ENCODE peak calls at places on chromosomes 2 and 18, in five cellular contexts. F is right lobe of liver, E is epithelial cell of esophagus, Y is fibroblast of mammary gland, T is A549. J is an unnamed sample.

GRCh38 chr18:33467531-33467930 is 27.0 kb upstream of the CCDC178 start:
- DNase-seq in F (no peak), E (peak), Y (peak), T (no peak), J (no peak)

GRCh38 chr2:61065706-61066688 is at the start of gene SANBR:
- DNase-seq in F (peak), E (peak), Y (peak), T (peak), J (peak)

GRCh38 chr18:30578707-30579106 is 463.8 kb downstream of the DSC3 start:
- DNase-seq in F (no peak), E (no peak), Y (no peak), T (no peak), J (no peak)

GRCh38 chr18:44396550-44396949 is 284.1 kb upstream of the SETBP1 start:
- DNase-seq in F (no peak), E (no peak), Y (no peak), T (no peak), J (no peak)

GRCh38 chr2:197251576-197251975 is 59.0 kb downstream of the ANKRD44 start:
- DNase-seq in F (no peak), E (peak), Y (peak), T (no peak), J (no peak)

GRCh38 chr2:28469304-28469703 is 26.6 kb upstream of the PLB1 start:
- DNase-seq in F (no peak), E (no peak), Y (peak), T (no peak), J (no peak)

GRCh38 chr2:26298638-26299393 is 47.1 kb upstream of the SELENOI start:
- DNase-seq in F (peak), E (peak), Y (peak), T (no peak), J (peak)

GRCh38 chr2:178279142-178279541 is 84.8 kb downstream of the OSBPL6 start:
- DNase-seq in F (no peak), E (peak), Y (peak), T (peak), J (peak)

GRCh38 chr2:219460424-219460926 is 25.8 kb downstream of the SPEG start:
- DNase-seq in F (no peak), E (no peak), Y (peak), T (no peak), J (no peak)

GRCh38 chr2:241272298-241272721 is 43.2 kb downstream of the HDLBP start:
- DNase-seq in F (peak), E (no peak), Y (no peak), T (peak), J (no peak)

GRCh38 chr2:46086578-46087070 is 210.6 kb upstream of the EPAS1 start:
- DNase-seq in F (no peak), E (no peak), Y (no peak), T (no peak), J (no peak)

GRCh38 chr18:28114472-28114871 is 62.5 kb downstream of the CDH2 start:
- DNase-seq in F (no peak), E (peak), Y (peak), T (peak), J (peak)

GRCh38 chr2:153195342-153195741 is 283.2 kb downstream of the RPRM start:
- DNase-seq in F (no peak), E (peak), Y (no peak), T (no peak), J (no peak)

GRCh38 chr18:23812566-23813440 is 123.5 kb downstream of the LAMA3 start:
- DNase-seq in F (no peak), E (peak), Y (peak), T (peak), J (no peak)
- TF ChIP-seq CTCF in F (peak), E (peak), Y (peak), T (peak), J (no peak)

GRCh38 chr18:79917351-79918088 is 33.9 kb downstream of the SLC66A2 start:
- DNase-seq in F (no peak), E (no peak), Y (no peak), T (no peak), J (no peak)
- H3K4me3 ChIP-seq in F (no peak), E (no peak), Y (no peak), T (no peak), J (no peak)

GRCh38 chr2:68901199-68901515 is 30.0 kb upstream of the BMP10 start:
- DNase-seq in F (no peak), E (peak), Y (peak), T (no peak), J (peak)
- TF ChIP-seq CTCF in F (no peak), E (no peak), Y (peak), T (peak), J (peak)

DNA sequence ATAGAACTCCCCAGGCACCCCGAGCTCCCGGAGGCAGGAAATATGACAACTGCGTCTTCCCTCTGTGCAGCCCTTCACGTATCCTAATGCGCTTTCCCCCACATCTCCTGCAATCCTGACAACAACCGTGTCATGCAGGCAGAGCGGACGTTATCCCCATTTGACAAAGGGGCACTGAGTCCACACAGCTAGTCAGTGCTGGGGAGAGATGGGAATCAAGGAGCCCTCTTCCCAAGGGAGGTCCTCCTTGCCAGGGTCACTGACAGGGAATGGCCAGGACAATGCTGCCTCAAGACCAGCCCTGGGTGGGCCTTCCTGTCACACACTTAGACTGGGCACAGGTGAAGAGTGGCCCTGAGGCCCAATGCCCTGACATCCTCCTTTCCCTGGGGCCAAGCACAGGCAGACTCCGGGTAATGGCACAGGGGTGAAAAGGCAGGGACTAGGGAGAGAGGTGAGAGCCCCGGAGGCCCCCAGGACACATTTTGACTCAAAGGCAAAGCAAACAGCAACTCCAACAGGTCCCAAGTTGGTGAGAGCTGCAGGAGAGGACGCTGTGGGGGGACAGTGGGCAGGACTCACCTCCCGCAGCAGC is 2.2 kb downstream of the ADCY3 start:
- DNase-seq in F (no peak), E (no peak), Y (no peak), T (no peak), J (no peak)
- H3K4me3 ChIP-seq in F (no peak), E (no peak), Y (no peak), T (no peak), J (no peak)

GRCh38 chr2:103159018-103159417 is 397.2 kb downstream of the TMEM182 start:
- DNase-seq in F (no peak), E (no peak), Y (no peak), T (no peak), J (no peak)
- TF ChIP-seq CTCF in F (no peak), E (no peak), Y (no peak), T (no peak), J (no peak)

GRCh38 chr2:238169021-238169707 is 10.4 kb downstream of the ERFE start:
- DNase-seq in F (no peak), E (peak), Y (peak), T (peak), J (peak)
- H3K4me3 ChIP-seq in F (no peak), E (no peak), Y (peak), T (peak), J (no peak)

DNA sequence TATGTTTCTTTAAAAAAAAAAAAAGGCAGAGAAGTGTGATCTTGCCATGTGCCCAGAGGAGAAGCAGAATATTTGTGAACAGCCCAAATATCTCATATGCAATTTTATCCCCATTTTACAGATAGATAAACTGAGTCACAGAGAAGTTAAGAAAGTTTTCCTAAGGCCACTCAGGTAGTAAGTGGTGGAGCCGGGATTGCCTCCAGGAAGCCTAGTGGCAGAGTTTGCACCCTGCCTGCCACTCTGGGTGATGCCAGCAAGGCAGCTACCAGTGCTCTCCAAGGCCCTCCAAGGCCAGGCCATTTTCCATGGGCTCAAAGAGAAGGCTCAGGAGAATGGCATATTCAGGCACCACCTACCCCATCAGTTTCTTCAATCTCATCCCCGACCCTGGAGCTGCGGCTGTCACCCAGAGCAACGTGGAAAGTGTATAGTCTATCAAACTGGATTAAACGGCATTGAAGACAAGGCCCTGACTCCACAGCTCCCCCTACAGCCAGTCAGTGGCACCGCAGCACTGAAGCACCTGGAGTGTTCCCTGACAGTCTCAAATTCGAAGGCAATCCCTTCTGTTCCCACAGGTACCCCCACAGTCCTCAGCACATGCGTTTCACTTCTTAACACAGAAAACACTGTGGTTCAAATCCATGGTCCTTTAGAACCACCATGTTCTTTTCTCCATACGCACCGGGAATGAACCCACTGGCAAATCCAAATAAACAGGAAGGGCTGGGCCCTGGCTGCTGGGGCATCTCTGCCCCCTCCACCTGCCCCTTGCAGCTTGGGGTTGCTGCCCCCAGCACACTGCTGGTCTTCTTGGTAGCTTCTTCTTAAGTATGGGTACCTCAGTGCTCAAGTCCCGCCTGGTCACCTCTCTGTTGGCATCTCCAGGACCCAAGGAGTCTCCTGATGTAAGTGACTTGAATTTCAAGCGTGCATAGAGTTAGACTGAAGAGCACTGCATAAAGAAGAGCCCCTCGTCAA is 175.3 kb downstream of the INHBB start:
- DNase-seq in F (no peak), E (peak), Y (peak), T (peak), J (no peak)
- TF ChIP-seq CTCF in F (peak), E (peak), Y (peak), T (peak), J (peak)